ENCODE peak calls at places on chromosomes 2 and 18, in nine cellular contexts. Q is GM12878; O is HCT116; B is lung; S is hepatocyte; M is PC-9; I is brain microvascular endothelial cell; N is CD8-positive, alpha-beta T cell; J is left lung. C is an unnamed sample. For H3K27me3, the result is how much of the 10 kb centered on the place peaks cover.

GRCh38 chr2:119290859-119291587 is 67.4 kb downstream of the STEAP3 start:
- DNase-seq in I (peak), M (peak), B (peak), J (peak), O (peak), Q (no peak), N (peak), S (peak), C (no peak)

GRCh38 chr2:10481666-10482157 is 33.6 kb upstream of the ODC1 start:
- DNase-seq in J (peak), N (no peak), M (no peak), I (no peak), B (no peak), O (no peak), S (no peak), Q (no peak), C (no peak)

GRCh38 chr18:58532972-58533371 is 95.9 kb downstream of the ALPK2 start:
- DNase-seq in I (no peak), Q (no peak), M (no peak), B (no peak), N (no peak), O (no peak), J (no peak), S (no peak), C (no peak)

GRCh38 chr2:27756091-27756490 is 15.4 kb upstream of the MRPL33 start:
- DNase-seq in M (no peak), J (no peak), B (no peak), S (no peak), N (no peak), I (no peak), Q (no peak), O (no peak), C (no peak)

GRCh38 chr2:30611572-30611971 is 164.5 kb downstream of the LCLAT1 start:
- DNase-seq in Q (no peak), O (no peak), I (peak), M (no peak), B (peak), S (peak), N (no peak), J (no peak), C (no peak)

GRCh38 chr2:146844226-146844990 is 1000.4 kb upstream of the ACVR2A start:
- DNase-seq in N (no peak), M (no peak), S (no peak), B (no peak), Q (no peak), I (no peak), O (no peak), J (no peak), C (no peak)

GRCh38 chr2:55425449-55425848 is 5.8 kb upstream of the CCDC88A start:
- DNase-seq in J (no peak), I (peak), M (peak), N (no peak), O (no peak), S (peak), B (no peak), Q (no peak), C (peak)

GRCh38 chr2:235968616-235969324 is 199.4 kb downstream of the GBX2 start:
- DNase-seq in O (no peak), N (no peak), Q (no peak), J (no peak), M (no peak), I (no peak), B (no peak), S (no peak), C (no peak)

GRCh38 chr2:134361648-134362047 is 107.8 kb downstream of the MGAT5 start:
- DNase-seq in S (no peak), Q (no peak), I (no peak), B (no peak), N (no peak), O (no peak), J (no peak), M (no peak), C (no peak)

GRCh38 chr2:109124982-109125594 is 3.9 kb upstream of the SH3RF3 start:
- DNase-seq in S (no peak), Q (no peak), O (no peak), B (no peak), N (no peak), J (no peak), I (no peak), M (peak), C (no peak)

GRCh38 chr2:225779829-225780228 is 380.3 kb downstream of the NYAP2 start:
- DNase-seq in I (no peak), B (no peak), M (no peak), Q (no peak), N (no peak), S (no peak), O (no peak), J (no peak), C (no peak)

GRCh38 chr2:210195066-210195852 is 24.1 kb upstream of the KANSL1L start:
- DNase-seq in J (no peak), B (no peak), N (no peak), O (peak), Q (no peak), M (no peak), I (peak), S (peak), C (no peak)

GRCh38 chr2:3490191-3491158 is 28.9 kb downstream of the ADI1 start:
- DNase-seq in N (no peak), B (no peak), S (no peak), M (no peak), I (no peak), Q (no peak), J (no peak), O (no peak), C (no peak)

GRCh38 chr18:37368110-37368812 is 197.3 kb downstream of the CELF4 start:
- DNase-seq in B (no peak), M (no peak), I (no peak), S (no peak), Q (no peak), O (no peak), J (peak), N (no peak), C (no peak)

GRCh38 chr2:154125900-154126299 is 254.2 kb downstream of the GALNT13 start:
- DNase-seq in N (no peak), O (no peak), B (no peak), I (no peak), M (no peak), Q (no peak), J (no peak), S (no peak), C (no peak)

GRCh38 chr2:71784734-71785549 is 331.6 kb downstream of the DYSF start:
- DNase-seq in B (peak), N (no peak), M (peak), S (no peak), J (no peak), O (peak), Q (no peak), I (peak), C (peak)

GRCh38 chr2:19114754-19115231 is 243.6 kb downstream of the OSR1 start:
- DNase-seq in I (peak), M (no peak), N (no peak), Q (no peak), S (no peak), O (no peak), J (no peak), B (no peak), C (no peak)

GRCh38 chr2:41414486-41415230 is 633.2 kb upstream of the PKDCC start:
- DNase-seq in O (no peak), B (no peak), J (no peak), I (peak), M (no peak), S (peak), Q (peak), N (no peak), C (no peak)

GRCh38 chr2:231604685-231605606 is 12.3 kb downstream of the TEX44 start:
- DNase-seq in Q (peak), N (peak), S (peak), I (peak), M (peak), J (peak), O (peak), B (peak), C (peak)

GRCh38 chr2:96642564-96643350 is at the start of gene FER1L5:
- DNase-seq in O (peak), I (peak), Q (no peak), N (no peak), M (no peak), B (no peak), S (peak), J (no peak), C (peak)

GRCh38 chr18:54206447-54206846 is 18.0 kb downstream of the MBD2 start:
- DNase-seq in B (no peak), O (no peak), I (no peak), M (no peak), J (no peak), N (no peak), Q (no peak), S (no peak), C (no peak)

GRCh38 chr2:24659862-24660261 is 133.3 kb downstream of the PTRHD1 start:
- DNase-seq in B (no peak), O (no peak), M (no peak), Q (no peak), S (no peak), I (no peak), J (no peak), N (no peak), C (no peak)

GRCh38 chr2:165837122-165837521 is 43.1 kb upstream of the GALNT3 start:
- DNase-seq in S (peak), Q (no peak), J (no peak), O (no peak), I (peak), B (no peak), M (no peak), N (no peak), C (no peak)

GRCh38 chr2:143930891-143931290 is 589.0 kb downstream of the ZEB2 start:
- DNase-seq in N (no peak), B (no peak), J (no peak), O (no peak), I (no peak), M (no peak), S (no peak), Q (no peak), C (no peak)

GRCh38 chr18:8601277-8602032 is 7.8 kb upstream of the RAB12 start:
- DNase-seq in I (no peak), J (no peak), N (no peak), Q (peak), O (no peak), S (no peak), M (no peak), B (no peak), C (peak)

GRCh38 chr2:105308785-105309540 is 20.6 kb downstream of the TGFBRAP1 start:
- DNase-seq in J (peak), B (no peak), O (no peak), N (no peak), Q (no peak), S (peak), I (no peak), M (no peak), C (no peak)

GRCh38 chr2:121254748-121255147 is 30.3 kb downstream of the TFCP2L1 start:
- DNase-seq in B (peak), S (peak), O (no peak), I (no peak), J (no peak), N (no peak), Q (no peak), M (no peak), C (no peak)

GRCh38 chr2:120472031-120472430 is 126.1 kb downstream of the INHBB start:
- DNase-seq in Q (no peak), I (no peak), M (no peak), B (no peak), J (no peak), N (no peak), S (no peak), O (no peak), C (no peak)

GRCh38 chr2:173119069-173119807 is 43.6 kb downstream of the MAP3K20 start:
- DNase-seq in B (no peak), J (peak), M (no peak), Q (no peak), O (no peak), S (no peak), I (no peak), N (no peak), C (no peak)

GRCh38 chr2:237603718-237604362 is 13.3 kb upstream of the RAB17 start:
- DNase-seq in I (peak), Q (peak), B (no peak), M (no peak), J (no peak), N (peak), O (no peak), S (no peak), C (no peak)

GRCh38 chr18:34023471-34023870 is 201.2 kb downstream of the NOL4 start:
- DNase-seq in I (peak), B (no peak), J (no peak), O (no peak), M (no peak), Q (no peak), S (peak), N (no peak), C (peak)

GRCh38 chr2:28545590-28546195 is 49.8 kb downstream of the PLB1 start:
- DNase-seq in B (no peak), I (no peak), M (no peak), O (no peak), S (no peak), J (no peak), N (no peak), Q (no peak), C (no peak)

DNA sequence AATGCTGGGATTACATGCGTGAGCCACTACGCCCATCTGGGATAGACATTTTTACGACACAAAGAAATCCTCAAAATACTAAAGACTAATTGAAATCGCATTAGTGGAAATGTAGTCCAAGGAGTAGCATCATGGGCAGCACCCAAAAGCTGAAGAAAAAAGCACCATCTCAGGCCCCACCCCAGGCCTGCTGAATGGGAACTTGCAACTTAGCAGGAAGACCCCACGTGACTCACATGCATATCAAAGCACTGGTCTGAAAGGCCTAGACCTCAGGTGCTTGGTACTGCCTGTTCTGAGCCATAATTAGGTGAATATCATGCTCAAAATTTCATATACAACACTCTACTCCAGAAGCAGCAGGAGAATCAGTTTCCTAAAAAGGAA is 28.9 kb downstream of the SPRED2 start:
- DNase-seq in S (no peak), M (no peak), J (no peak), N (no peak), I (no peak), B (no peak), Q (no peak), O (no peak), C (no peak)
- TF ChIP-seq CTCF in S (no peak), M (no peak), J (no peak), N (no peak), I (no peak), B (no peak), Q (no peak), O (no peak), C (no peak)

DNA sequence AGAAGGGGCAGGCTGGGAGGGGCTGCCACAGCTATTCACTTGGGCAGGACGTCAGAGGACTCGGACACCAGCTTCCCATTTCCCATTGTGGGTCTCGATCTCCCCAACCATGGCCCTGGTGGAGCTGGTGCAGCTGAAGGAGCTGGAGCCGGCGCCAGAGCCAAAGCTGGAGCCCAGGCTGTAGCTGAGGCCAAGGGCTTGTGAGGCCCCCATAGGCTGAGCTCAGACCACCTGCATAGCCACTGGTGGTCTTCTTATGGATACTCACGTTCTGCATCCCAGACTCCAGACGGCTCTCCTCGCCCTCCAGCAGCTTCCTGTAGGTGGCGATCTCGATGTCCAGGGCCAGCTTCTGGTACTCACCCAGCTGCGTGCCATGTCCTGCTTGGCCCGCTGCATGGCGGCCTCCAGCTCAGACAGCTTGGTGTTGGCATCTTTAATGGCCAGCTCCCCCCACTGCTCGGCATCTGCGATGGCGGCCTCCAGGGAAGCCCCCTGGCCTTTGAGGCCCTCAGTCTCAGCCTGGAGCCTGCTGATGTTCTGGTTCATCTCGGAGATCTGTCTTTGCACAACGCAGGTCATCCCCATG is 6.0 kb upstream of the CDK5R2 start:
- DNase-seq in J (peak), M (no peak), N (no peak), B (no peak), S (no peak), I (no peak), O (no peak), Q (no peak), C (no peak)
- H3K27me3 ChIP-seq in J (half or more), M (under half), N (under half), B (under half), S (under half), I (under half), O (under half), Q (under half), C (under half)

GRCh38 chr2:44942304-44943030 is 965 bp downstream of the SIX3 start:
- DNase-seq in I (no peak), O (no peak), B (no peak), S (no peak), M (no peak), N (no peak), Q (no peak), J (no peak), C (no peak)
- H3K4me3 ChIP-seq in I (no peak), O (no peak), B (no peak), S (no peak), M (peak), N (no peak), Q (no peak), J (no peak), C (no peak)

DNA sequence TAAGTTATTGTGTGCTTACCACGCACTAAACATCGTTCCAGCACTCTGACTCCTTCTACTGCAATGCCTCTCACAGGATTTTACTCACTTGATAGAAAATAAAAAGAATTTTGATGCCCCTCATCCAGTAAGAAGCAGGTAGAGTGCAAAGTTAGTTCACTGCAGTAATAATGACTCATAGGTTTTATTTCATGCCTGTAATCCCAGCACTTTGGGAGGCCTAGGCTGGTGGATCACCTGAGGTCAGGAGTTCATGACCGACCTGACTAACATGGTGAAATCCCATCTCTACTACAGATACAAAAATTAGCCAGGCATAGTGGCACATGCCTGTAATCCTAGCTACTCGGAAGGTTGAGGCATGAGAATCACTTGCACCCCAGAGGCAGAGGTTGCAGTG is 190.6 kb downstream of the RAD51AP2 start:
- DNase-seq in S (no peak), Q (no peak), I (no peak), M (no peak), N (no peak), J (no peak), O (no peak), B (no peak), C (no peak)
- TF ChIP-seq CTCF in S (no peak), Q (no peak), I (no peak), M (no peak), N (no peak), J (no peak), O (no peak), B (no peak), C (no peak)

C was measured in kidney epithelial cell.